ENCODE peak calls at places on chromosomes 16 and 17, in five cellular contexts. A is A549, S is occipital lobe, N is adrenal gland, X is KG1. T is an unnamed sample.

GRCh38 chr17:37488009-37488604 is 1.6 kb upstream of the DUSP14 start:
- DNase-seq in X (no peak), N (peak), A (peak), S (no peak), T (no peak)

GRCh38 chr16:89925596-89926079 is 2.5 kb downstream of the TUBB3 start:
- DNase-seq in A (no peak), N (no peak), X (no peak), S (no peak), T (no peak)

GRCh38 chr17:78127240-78127887 is 1.2 kb downstream of the TMC6 start:
- DNase-seq in A (no peak), X (peak), S (peak), N (peak), T (no peak)

GRCh38 chr17:43028221-43028861 is 3.3 kb downstream of the RND2 start:
- DNase-seq in A (no peak), S (no peak), N (no peak), X (no peak), T (no peak)

GRCh38 chr16:53545433-53545832 is 42.4 kb upstream of the AKTIP start:
- DNase-seq in X (no peak), A (no peak), N (no peak), S (no peak), T (no peak)

GRCh38 chr16:29694384-29695195 is 15.6 kb downstream of the QPRT start:
- DNase-seq in X (no peak), S (no peak), N (no peak), A (no peak), T (no peak)

GRCh38 chr17:50169121-50169764 is 3.4 kb downstream of the SGCA start:
- DNase-seq in A (peak), N (no peak), X (peak), S (peak), T (no peak)

GRCh38 chr17:44602390-44602789 is 45.1 kb downstream of the FZD2 start:
- DNase-seq in A (no peak), X (no peak), N (no peak), S (no peak), T (no peak)

GRCh38 chr16:57514891-57515600 is 21.3 kb downstream of the CCDC102A start:
- DNase-seq in A (no peak), N (no peak), X (no peak), S (no peak), T (no peak)

GRCh38 chr17:42118545-42118944 is 2.6 kb downstream of the KAT2A start:
- DNase-seq in A (peak), S (no peak), N (no peak), X (peak), T (no peak)